ENCODE peak calls at places on chromosomes 5 and 9, in six cellular contexts. W is H9, Y is neuronal stem cell, Q is mesendoderm, R is H1, L is mesenchymal stem cell. Z is an unnamed sample.
A peak's percentile ranks its signal among the peaks of the same experiment; 100 is the strongest.

GRCh38 chr5:171269717-171270116 is 39.3 kb upstream of the TLX3 start:
- DNase-seq in Y (no peak), Q (peak; percentile 24), R (no peak), L (peak; percentile 81), W (no peak), Z (peak; percentile 72)

GRCh38 chr5:171627936-171628335 is 157.7 kb upstream of the SMIM23 start:
- DNase-seq in R (no peak), Q (no peak), L (no peak), W (no peak), Y (no peak), Z (no peak)

GRCh38 chr9:33782395-33783152 is 12.8 kb upstream of the PRSS3 start:
- DNase-seq in L (peak; percentile 61), W (no peak), Q (no peak), Y (no peak), R (no peak), Z (peak; percentile 87)

GRCh38 chr5:136028782-136029742 is at the start of gene TGFBI:
- DNase-seq in Y (peak; percentile 63), R (peak; percentile 27), Q (peak; percentile 79), W (peak; percentile 73), L (peak; percentile 73), Z (peak; percentile 67)

GRCh38 chr5:59543826-59544442 is 349.6 kb downstream of the PDE4D start:
- DNase-seq in L (no peak), Q (peak; percentile 44), W (no peak), R (no peak), Y (no peak), Z (no peak)

GRCh38 chr5:66796306-66797292 is 200.4 kb downstream of the MAST4 start:
- DNase-seq in R (no peak), Q (peak; percentile 14), L (peak; percentile 8), Y (no peak), W (no peak), Z (peak; percentile 3)

GRCh38 chr5:33299621-33300208 is 141.1 kb upstream of the TARS1 start:
- DNase-seq in Y (no peak), R (no peak), Q (peak; percentile 75), W (no peak), L (peak; percentile 62), Z (peak; percentile 71)

GRCh38 chr9:37788328-37788727 is 3.5 kb upstream of the EXOSC3 start:
- DNase-seq in Q (no peak), Y (no peak), R (no peak), L (no peak), W (no peak), Z (no peak)

GRCh38 chr5:126370796-126371718 is 52.2 kb upstream of the GRAMD2B start:
- DNase-seq in R (no peak), W (peak; percentile 51), Y (no peak), Q (no peak), L (no peak), Z (peak; percentile 78)

GRCh38 chr5:35651002-35651756 is 33.5 kb downstream of the SPEF2 start:
- DNase-seq in L (peak; percentile 59), Q (peak; percentile 78), Y (no peak), R (peak; percentile 3), W (peak; percentile 64), Z (peak; percentile 57)

GRCh38 chr5:74201334-74202081 is 439.0 kb downstream of the ENC1 start:
- DNase-seq in R (no peak), Y (no peak), W (no peak), Q (no peak), L (peak; percentile 32), Z (peak; percentile 51)

GRCh38 chr9:37332581-37332980 is 89.9 kb upstream of the GRHPR start:
- DNase-seq in L (no peak), Q (no peak), Y (no peak), R (no peak), W (no peak), Z (no peak)

DNA sequence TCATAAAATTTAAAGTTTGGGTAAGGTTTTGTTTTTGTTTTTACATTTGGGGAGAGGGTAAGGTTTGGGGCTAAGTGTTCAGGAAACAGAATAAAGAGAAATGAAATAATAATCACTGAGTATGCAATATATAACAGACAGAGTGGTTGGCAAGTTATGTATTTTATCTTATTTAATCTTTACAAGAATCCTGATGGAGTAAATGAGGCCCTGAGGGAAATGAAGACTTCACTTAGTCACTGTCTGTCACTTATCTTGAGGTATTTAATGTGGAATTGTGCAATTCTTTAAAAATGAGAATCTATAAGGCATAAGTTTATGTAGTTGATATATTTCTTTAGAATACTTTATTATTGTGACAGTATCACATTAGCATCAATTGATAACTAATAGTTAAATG is 48.1 kb downstream of the TEK start:
- DNase-seq in L (no peak), Y (no peak), W (no peak), R (no peak), Q (no peak), Z (no peak)
- H2BK15ac ChIP-seq in L (no peak overlapping the region), Y (no peak overlapping the region), W (no peak overlapping the region), R (no peak overlapping the region), Q (no peak overlapping the region), Z (no peak overlapping the region)

DNA sequence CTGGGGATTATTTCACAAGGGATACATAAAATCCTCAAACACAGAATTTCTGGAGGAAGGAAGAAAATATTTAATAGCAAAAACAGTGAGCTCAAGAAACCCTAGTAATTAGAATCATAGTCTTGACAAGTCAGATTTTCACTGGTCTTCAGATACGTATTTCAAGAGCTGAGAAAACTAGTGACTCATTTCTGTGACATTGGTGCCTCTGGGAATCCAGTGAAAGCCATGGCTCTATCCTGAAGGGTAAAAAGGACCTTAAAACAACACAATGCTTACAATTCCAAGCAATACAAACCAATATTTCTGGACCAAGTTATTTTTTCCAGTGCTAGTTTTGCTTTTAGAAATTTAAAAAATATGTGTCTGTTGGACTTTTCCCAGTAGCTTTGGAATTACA is 140.4 kb downstream of the LPAR1 start:
- DNase-seq in R (no peak), Y (no peak), W (no peak), Q (no peak), L (peak; percentile 49), Z (peak; percentile 40)
- H3K4me2 ChIP-seq in R (no peak overlapping the region), Y (no peak overlapping the region), W (no peak overlapping the region), Q (no peak overlapping the region), L (no peak overlapping the region), Z (no peak overlapping the region)

DNA sequence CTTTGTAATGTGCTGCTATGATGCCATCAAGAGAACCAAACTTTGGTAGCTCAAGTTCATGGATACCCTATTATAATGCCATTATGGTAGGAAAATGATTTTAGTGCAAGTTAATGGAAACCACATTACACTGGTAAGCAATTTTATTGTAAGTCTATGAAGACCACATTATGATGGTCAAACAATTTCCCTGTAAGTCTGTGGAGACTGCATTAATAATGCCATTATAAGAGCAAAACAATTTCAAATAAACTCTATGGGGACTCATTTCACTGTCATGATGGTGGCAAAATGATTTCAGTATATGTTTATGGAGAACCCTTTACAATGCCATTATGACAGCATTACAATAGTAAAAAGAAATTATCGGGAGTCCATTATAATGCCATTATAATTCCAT is 602.0 kb upstream of the MEF2C start:
- DNase-seq in R (no peak), Q (no peak), W (no peak), Y (no peak), L (no peak), Z (no peak)
- H2BK15ac ChIP-seq in R (no peak overlapping the region), Q (no peak overlapping the region), W (no peak overlapping the region), Y (no peak overlapping the region), L (no peak overlapping the region), Z (no peak overlapping the region)

DNA sequence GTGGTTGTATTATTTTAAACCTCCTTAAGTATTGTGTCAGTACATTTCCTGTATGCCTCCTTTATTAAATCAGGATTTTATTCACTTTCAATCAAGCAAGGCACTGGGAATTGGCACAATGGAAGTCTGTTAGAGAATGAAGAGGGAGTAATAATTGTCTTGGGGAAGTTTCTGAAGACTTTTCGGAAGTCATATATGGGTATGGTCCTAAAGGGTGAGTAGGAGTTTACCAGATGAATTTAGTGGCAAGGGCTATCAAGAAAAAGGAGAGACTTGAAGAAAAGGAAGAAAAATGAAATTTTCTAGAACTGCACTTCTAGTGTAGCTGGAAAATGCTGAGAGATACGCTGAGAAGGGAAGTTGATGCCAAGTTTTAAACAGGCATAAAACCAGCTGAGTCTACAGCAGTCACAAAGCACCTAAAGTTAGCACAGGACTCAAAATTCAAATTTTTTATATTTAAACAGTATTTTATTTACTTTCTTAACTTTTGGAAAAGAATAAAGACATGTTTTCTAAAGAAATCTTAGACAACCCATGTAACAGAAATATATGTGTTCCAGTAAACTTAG is 184.9 kb downstream of the SMC2 start:
- DNase-seq in R (no peak), Q (no peak), Y (no peak), L (no peak), W (no peak), Z (no peak)
- H3K4me2 ChIP-seq in R (no peak overlapping the region), Q (no peak overlapping the region), Y (no peak overlapping the region), L (no peak overlapping the region), W (no peak overlapping the region), Z (no peak overlapping the region)

GRCh38 chr9:135048046-135048757 is 39.3 kb upstream of the OLFM1 start:
- DNase-seq in L (no peak), Q (no peak), R (no peak), Y (no peak), W (peak; percentile 17), Z (no peak)

GRCh38 chr9:135051316-135052038 is 36.0 kb upstream of the OLFM1 start:
- DNase-seq in Y (no peak), R (no peak), Q (no peak), W (peak; percentile 18), L (no peak), Z (no peak)

GRCh38 chr9:135048758-135049284 is 38.6 kb upstream of the OLFM1 start:
- DNase-seq in R (no peak), Q (no peak), W (no peak), Y (no peak), L (no peak), Z (no peak)

GRCh38 chr9:135049460-135049859 is 38.0 kb upstream of the OLFM1 start:
- DNase-seq in R (no peak), W (no peak), Y (no peak), L (no peak), Q (no peak), Z (no peak)

DNA sequence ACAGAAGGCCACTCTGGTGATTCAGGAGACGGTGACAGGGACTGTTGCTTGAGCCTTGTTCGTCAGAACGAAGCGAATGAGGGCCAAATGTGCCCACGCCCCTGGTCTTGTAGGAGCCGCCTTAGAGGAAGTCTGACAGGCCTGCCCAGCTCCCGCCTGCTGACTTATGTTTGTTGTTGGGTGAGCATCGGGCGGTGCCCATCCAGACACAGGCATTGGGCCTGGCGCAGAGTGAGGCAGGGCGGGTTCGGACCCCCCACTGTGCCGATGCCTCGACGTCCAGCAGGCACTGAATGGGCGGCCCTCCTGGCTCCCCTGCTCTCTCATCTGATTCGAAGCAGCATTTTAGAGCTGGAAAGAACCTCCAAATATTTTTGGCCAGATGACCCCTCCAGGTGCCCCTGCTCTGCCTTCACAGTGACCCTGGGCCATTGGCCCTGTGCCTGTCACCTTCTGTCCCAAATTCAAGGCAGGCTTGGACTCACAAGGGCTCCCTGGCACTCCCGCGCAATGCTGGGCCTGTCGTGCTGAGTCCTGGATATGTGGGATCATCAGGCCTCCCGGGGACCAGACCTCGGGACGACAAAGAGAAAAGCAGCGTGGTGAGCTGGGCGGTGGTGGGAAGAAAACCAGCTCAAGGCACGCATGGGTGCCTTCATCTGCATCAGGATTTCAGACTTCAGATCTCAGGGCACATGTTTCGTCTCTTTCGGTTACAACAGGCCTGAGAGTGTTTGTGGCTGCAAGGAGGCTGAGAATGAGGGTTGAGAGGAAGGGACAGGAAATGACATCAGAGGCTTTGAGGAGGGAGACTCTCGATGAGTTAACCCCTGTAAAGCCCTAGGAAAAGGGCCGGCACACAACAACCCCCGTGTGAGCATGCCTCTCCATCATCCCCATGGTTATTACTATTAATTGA is 37.1 kb upstream of the OLFM1 start:
- DNase-seq in W (peak; percentile 21), L (no peak), Q (peak; percentile 6), Y (no peak), R (no peak), Z (no peak)
- H2BK15ac ChIP-seq in W (no peak overlapping the region), L (no peak overlapping the region), Q (no peak overlapping the region), Y (no peak overlapping the region), R (no peak overlapping the region), Z (no peak overlapping the region)

GRCh38 chr5:90889325-90889600 is 330.7 kb downstream of the ADGRV1 start:
- DNase-seq in R (no peak), Y (no peak), Q (no peak), L (no peak), W (no peak), Z (no peak)
- H3K4me2 ChIP-seq in R (no peak overlapping the region), Y (no peak overlapping the region), Q (no peak overlapping the region), L (no peak overlapping the region), W (no peak overlapping the region), Z (no peak overlapping the region)

GRCh38 chr9:65435464-65435863 is 150.5 kb upstream of the FOXD4L5 start:
- DNase-seq in R (no peak), L (no peak), Y (no peak), Q (no peak), W (no peak), Z (no peak)
- H2BK15ac ChIP-seq in R (no peak overlapping the region), L (no peak overlapping the region), Y (no peak overlapping the region), Q (no peak overlapping the region), W (no peak overlapping the region), Z (no peak overlapping the region)